ENCODE peak calls at places on chromosome 1, in nine cellular contexts. C is ovary; P is stimulated activated CD4-positive, alpha-beta T cell treated with anti-CD3 and anti-CD28 coated beads, Interleukin-1b, Interleukin-23, amount 100 ng/mL, for 4 hours; R is adrenal gland; X is activated CD4-positive, alpha-beta T cell treated with anti-CD3 and anti-CD28 coated beads, Interleukin-2, amount 10 ng/mL, durations not matched to agents 7 days and 5 days; D is H4; B is stimulated activated naive CD4-positive, alpha-beta T cell; W is AG04450; F is NCI-H748 treated with DMSO at 0.1 percent for 48 hours. N is an unnamed sample.

GRCh38 chr1:118868387-118868786 is 119.8 kb downstream of the TBX15 start:
- DNase-seq in W (no peak), C (no peak), B (no peak), D (no peak), R (no peak), P (no peak), X (no peak), F (no peak), N (no peak)

GRCh38 chr1:80064524-80064923 is 1058.0 kb upstream of the ADGRL4 start:
- DNase-seq in W (no peak), P (no peak), X (no peak), D (no peak), F (no peak), C (no peak), B (no peak), R (no peak), N (no peak)

GRCh38 chr1:162846256-162847212 is 14.4 kb downstream of the CCDC190 start:
- DNase-seq in B (no peak), D (peak), R (no peak), W (peak), F (no peak), C (no peak), P (no peak), X (no peak), N (no peak)

GRCh38 chr1:1554926-1555915 is 14.8 kb upstream of the TMEM240 start:
- DNase-seq in R (peak), C (no peak), P (no peak), B (no peak), X (no peak), F (no peak), D (peak), W (no peak), N (no peak)

GRCh38 chr1:195897072-195897471 is 711.2 kb downstream of the KCNT2 start:
- DNase-seq in C (no peak), R (no peak), B (no peak), F (no peak), X (no peak), W (no peak), P (no peak), D (no peak), N (no peak)

GRCh38 chr1:211685823-211686222 is 10.4 kb upstream of the NEK2 start:
- DNase-seq in C (no peak), W (no peak), F (no peak), P (no peak), B (no peak), X (no peak), D (no peak), R (no peak), N (no peak)

GRCh38 chr1:21262282-21263051 is 27.8 kb downstream of the ECE1 start:
- DNase-seq in C (peak), B (no peak), P (no peak), W (peak), F (no peak), X (no peak), R (peak), D (peak), N (peak)

GRCh38 chr1:165686121-165686970 is 12.0 kb downstream of the ALDH9A1 start:
- DNase-seq in X (no peak), D (no peak), W (no peak), B (no peak), P (no peak), F (no peak), R (no peak), C (no peak), N (no peak)

GRCh38 chr1:168202941-168203654 is 22.7 kb upstream of the SFT2D2 start:
- DNase-seq in W (no peak), F (no peak), P (no peak), B (no peak), X (no peak), D (no peak), C (no peak), R (peak), N (no peak)

GRCh38 chr1:226870323-226871046 is at the start of gene PSEN2:
- DNase-seq in C (peak), D (peak), P (peak), B (peak), X (peak), R (peak), F (peak), W (no peak), N (peak)

GRCh38 chr1:156070523-156070922 is 9.6 kb downstream of the RAB25 start:
- DNase-seq in C (no peak), B (no peak), W (no peak), X (no peak), P (no peak), D (no peak), R (no peak), F (no peak), N (no peak)

GRCh38 chr1:173475564-173476196 is 1.5 kb upstream of the PRDX6 start:
- DNase-seq in P (no peak), F (no peak), D (peak), X (no peak), C (no peak), R (no peak), W (no peak), B (no peak), N (peak)

GRCh38 chr1:206892351-206892984 is 4.8 kb upstream of the IL24 start:
- DNase-seq in F (no peak), P (no peak), W (no peak), C (no peak), B (no peak), R (no peak), X (no peak), D (no peak), N (no peak)

GRCh38 chr1:56284933-56285332 is 294.4 kb downstream of the PLPP3 start:
- DNase-seq in F (no peak), X (no peak), B (no peak), D (no peak), W (peak), P (no peak), C (no peak), R (no peak), N (no peak)

GRCh38 chr1:201181323-201181722 is 9.3 kb upstream of the IGFN1 start:
- DNase-seq in D (no peak), P (no peak), C (no peak), X (no peak), R (no peak), B (no peak), W (no peak), F (no peak), N (no peak)

GRCh38 chr1:46991083-46991923 is 32.2 kb upstream of the CYP4X1 start:
- DNase-seq in D (no peak), P (no peak), R (no peak), W (no peak), X (no peak), C (no peak), B (no peak), F (peak), N (no peak)

N was measured in colonic mucosa.